ENCODE peak calls at places on chromosomes 1 and 21, in five cellular contexts. One of them, this sample, is unnamed.

GRCh38 chr1:43938892-43939587 is 5.4 kb downstream of the ARTN start:
- DNase-seq in glutamatergic neuron: no peak
- DNase-seq in BJ: no peak
- DNase-seq in upper lobe of right lung: no peak
- DNase-seq in CD8-positive, alpha-beta T cell: no peak
- DNase-seq in this sample: no peak

GRCh38 chr1:187566371-187566770 is 737.6 kb downstream of the PLA2G4A start:
- DNase-seq in glutamatergic neuron: no peak
- DNase-seq in BJ: no peak
- DNase-seq in upper lobe of right lung: no peak
- DNase-seq in CD8-positive, alpha-beta T cell: no peak
- DNase-seq in this sample: no peak

GRCh38 chr1:115164484-115164883 is 75.2 kb upstream of the TSPAN2 start:
- DNase-seq in BJ: no peak
- DNase-seq in upper lobe of right lung: no peak
- DNase-seq in CD8-positive, alpha-beta T cell: no peak
- DNase-seq in glutamatergic neuron: no peak
- DNase-seq in this sample: no peak

GRCh38 chr1:54791880-54792522 is 9.1 kb downstream of the TTC22 start:
- DNase-seq in CD8-positive, alpha-beta T cell: no peak
- DNase-seq in glutamatergic neuron: peak
- DNase-seq in upper lobe of right lung: no peak
- DNase-seq in BJ: no peak
- DNase-seq in this sample: peak

GRCh38 chr1:229871078-229871676 is 195.9 kb upstream of the GALNT2 start:
- DNase-seq in upper lobe of right lung: no peak
- DNase-seq in glutamatergic neuron: no peak
- DNase-seq in BJ: no peak
- DNase-seq in CD8-positive, alpha-beta T cell: no peak
- DNase-seq in this sample: no peak

GRCh38 chr1:155126494-155127104 is 1.1 kb upstream of the EFNA1 start:
- DNase-seq in glutamatergic neuron: peak
- DNase-seq in upper lobe of right lung: peak
- DNase-seq in BJ: no peak
- DNase-seq in CD8-positive, alpha-beta T cell: peak
- DNase-seq in this sample: peak

GRCh38 chr1:198496216-198497143 is 44.0 kb downstream of the ATP6V1G3 start:
- DNase-seq in glutamatergic neuron: no peak
- DNase-seq in CD8-positive, alpha-beta T cell: no peak
- DNase-seq in upper lobe of right lung: no peak
- DNase-seq in BJ: peak
- DNase-seq in this sample: no peak

GRCh38 chr1:116067564-116067887 is 43.7 kb upstream of the MAB21L3 start:
- DNase-seq in glutamatergic neuron: no peak
- DNase-seq in CD8-positive, alpha-beta T cell: no peak
- DNase-seq in upper lobe of right lung: no peak
- DNase-seq in BJ: peak
- DNase-seq in this sample: no peak

GRCh38 chr1:222241410-222241809 is 306.5 kb downstream of the HHIPL2 start:
- DNase-seq in CD8-positive, alpha-beta T cell: no peak
- DNase-seq in BJ: no peak
- DNase-seq in upper lobe of right lung: no peak
- DNase-seq in glutamatergic neuron: no peak
- DNase-seq in this sample: no peak

GRCh38 chr21:41009398-41010177 is 158.4 kb upstream of the BACE2 start:
- DNase-seq in CD8-positive, alpha-beta T cell: no peak
- DNase-seq in upper lobe of right lung: no peak
- DNase-seq in BJ: no peak
- DNase-seq in glutamatergic neuron: no peak
- DNase-seq in this sample: no peak

GRCh38 chr1:79683420-79683819 is 676.9 kb upstream of the ADGRL4 start:
- DNase-seq in CD8-positive, alpha-beta T cell: no peak
- DNase-seq in BJ: no peak
- DNase-seq in upper lobe of right lung: no peak
- DNase-seq in glutamatergic neuron: no peak
- DNase-seq in this sample: no peak

GRCh38 chr1:37258068-37258467 is 216.3 kb upstream of the ZC3H12A start:
- DNase-seq in glutamatergic neuron: no peak
- DNase-seq in upper lobe of right lung: no peak
- DNase-seq in CD8-positive, alpha-beta T cell: no peak
- DNase-seq in BJ: no peak
- DNase-seq in this sample: no peak

GRCh38 chr1:27772581-27772931 is 463 bp upstream of the STX12 start:
- DNase-seq in upper lobe of right lung: no peak
- DNase-seq in CD8-positive, alpha-beta T cell: no peak
- DNase-seq in glutamatergic neuron: no peak
- DNase-seq in BJ: no peak
- DNase-seq in this sample: no peak

GRCh38 chr1:247329097-247329617 is 2.5 kb downstream of the ZNF496 start:
- DNase-seq in glutamatergic neuron: no peak
- DNase-seq in BJ: no peak
- DNase-seq in CD8-positive, alpha-beta T cell: no peak
- DNase-seq in upper lobe of right lung: no peak
- DNase-seq in this sample: no peak

GRCh38 chr21:16424331-16424749 is 694.6 kb downstream of the USP25 start:
- DNase-seq in CD8-positive, alpha-beta T cell: no peak
- DNase-seq in glutamatergic neuron: no peak
- DNase-seq in upper lobe of right lung: no peak
- DNase-seq in BJ: no peak
- DNase-seq in this sample: no peak

GRCh38 chr1:155947292-155947691 is 5.9 kb downstream of the RXFP4 start:
- DNase-seq in glutamatergic neuron: no peak
- DNase-seq in upper lobe of right lung: peak
- DNase-seq in BJ: no peak
- DNase-seq in CD8-positive, alpha-beta T cell: no peak
- DNase-seq in this sample: no peak

GRCh38 chr1:39876136-39876535 is 7.2 kb downstream of the TRIT1 start:
- DNase-seq in glutamatergic neuron: no peak
- DNase-seq in upper lobe of right lung: no peak
- DNase-seq in BJ: no peak
- DNase-seq in CD8-positive, alpha-beta T cell: no peak
- DNase-seq in this sample: no peak

GRCh38 chr1:156257711-156258110 is 9.9 kb upstream of the PAQR6 start:
- DNase-seq in glutamatergic neuron: no peak
- DNase-seq in CD8-positive, alpha-beta T cell: no peak
- DNase-seq in BJ: no peak
- DNase-seq in upper lobe of right lung: no peak
- DNase-seq in this sample: no peak

GRCh38 chr1:227390525-227390924 is 72.2 kb upstream of the CDC42BPA start:
- DNase-seq in glutamatergic neuron: no peak
- DNase-seq in upper lobe of right lung: no peak
- DNase-seq in BJ: no peak
- DNase-seq in CD8-positive, alpha-beta T cell: no peak
- DNase-seq in this sample: no peak

GRCh38 chr1:37945743-37946702 is 830 bp downstream of the INPP5B start:
- DNase-seq in upper lobe of right lung: peak
- DNase-seq in glutamatergic neuron: peak
- DNase-seq in CD8-positive, alpha-beta T cell: no peak
- DNase-seq in BJ: peak
- DNase-seq in this sample: peak

GRCh38 chr1:213296558-213296957 is 245.5 kb downstream of the RPS6KC1 start:
- DNase-seq in BJ: no peak
- DNase-seq in glutamatergic neuron: no peak
- DNase-seq in upper lobe of right lung: no peak
- DNase-seq in CD8-positive, alpha-beta T cell: no peak
- DNase-seq in this sample: no peak

GRCh38 chr21:43292041-43292865 is 123.4 kb downstream of the CRYAA start:
- DNase-seq in CD8-positive, alpha-beta T cell: no peak
- DNase-seq in glutamatergic neuron: no peak
- DNase-seq in BJ: no peak
- DNase-seq in upper lobe of right lung: peak
- DNase-seq in this sample: no peak

GRCh38 chr1:160124709-160125478 is 9.3 kb downstream of the ATP1A2 start:
- DNase-seq in glutamatergic neuron: no peak
- DNase-seq in CD8-positive, alpha-beta T cell: no peak
- DNase-seq in BJ: peak
- DNase-seq in upper lobe of right lung: peak
- DNase-seq in this sample: no peak
- TF ChIP-seq CTCF in glutamatergic neuron: no peak
- TF ChIP-seq CTCF in CD8-positive, alpha-beta T cell: no peak
- TF ChIP-seq CTCF in BJ: peak
- TF ChIP-seq CTCF in upper lobe of right lung: no peak
- TF ChIP-seq CTCF in this sample: no peak

DNA sequence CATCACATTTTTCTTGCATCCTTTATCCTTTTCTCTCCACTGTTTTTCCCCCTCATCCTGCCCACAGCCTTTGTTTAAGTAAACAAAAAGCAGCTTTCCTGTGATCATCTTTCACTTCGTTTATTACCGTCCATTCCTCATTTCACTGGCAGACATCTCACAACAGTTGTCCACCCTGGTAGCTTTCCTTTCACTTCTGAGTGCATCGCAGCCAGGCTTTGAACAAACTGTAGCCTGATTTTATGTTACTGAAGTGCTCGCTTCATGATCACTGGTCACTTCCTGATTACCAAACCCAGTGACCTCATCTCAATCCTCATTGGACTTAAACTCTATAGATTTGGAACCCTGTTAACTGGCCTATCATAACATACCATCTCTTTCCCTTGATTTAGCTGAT is 67.6 kb downstream of the SDCCAG8 start:
- DNase-seq in CD8-positive, alpha-beta T cell: no peak
- DNase-seq in glutamatergic neuron: no peak
- DNase-seq in BJ: no peak
- DNase-seq in upper lobe of right lung: no peak
- DNase-seq in this sample: no peak
- TF ChIP-seq CTCF in CD8-positive, alpha-beta T cell: no peak
- TF ChIP-seq CTCF in glutamatergic neuron: no peak
- TF ChIP-seq CTCF in BJ: no peak
- TF ChIP-seq CTCF in upper lobe of right lung: no peak
- TF ChIP-seq CTCF in this sample: no peak

GRCh38 chr1:86621286-86621685 is 74.4 kb downstream of the CLCA4 start:
- DNase-seq in upper lobe of right lung: no peak
- DNase-seq in glutamatergic neuron: no peak
- DNase-seq in BJ: no peak
- DNase-seq in CD8-positive, alpha-beta T cell: no peak
- DNase-seq in this sample: no peak
- TF ChIP-seq CTCF in upper lobe of right lung: no peak
- TF ChIP-seq CTCF in glutamatergic neuron: no peak
- TF ChIP-seq CTCF in BJ: no peak
- TF ChIP-seq CTCF in CD8-positive, alpha-beta T cell: no peak
- TF ChIP-seq CTCF in this sample: no peak

GRCh38 chr1:204327359-204327758 is 32.4 kb downstream of the PLEKHA6 start:
- DNase-seq in upper lobe of right lung: no peak
- DNase-seq in glutamatergic neuron: no peak
- DNase-seq in CD8-positive, alpha-beta T cell: no peak
- DNase-seq in BJ: no peak
- DNase-seq in this sample: no peak
- TF ChIP-seq CTCF in upper lobe of right lung: no peak
- TF ChIP-seq CTCF in glutamatergic neuron: no peak
- TF ChIP-seq CTCF in CD8-positive, alpha-beta T cell: no peak
- TF ChIP-seq CTCF in BJ: no peak
- TF ChIP-seq CTCF in this sample: no peak